ENCODE peak calls at places on chromosomes 7 and 10, in nine cellular contexts. J is GM19239; U is cardiac muscle cell; W is activated naive CD4-positive, alpha-beta T cell treated with anti-CD3 and anti-CD28 coated beads for 36 hours; Z is stimulated activated naive CD4-positive, alpha-beta T cell treated with Interleukin-2 at 50 U/mL for 16 hours; F is AG08395; C is stimulated activated CD4-positive, alpha-beta T cell treated with anti-CD3 and anti-CD28 coated beads, Interleukin-4, amount 100 ng/mL, for 4 hours; Q is NCI-H1092 treated with DMSO at 0.1 percent for 48 hours; K is MM.1S. Y is an unnamed sample.

GRCh38 chr7:108244110-108244509 is 113.9 kb upstream of the LAMB4 start:
- DNase-seq in F (no peak), Z (no peak), C (no peak), Q (no peak), J (no peak), U (no peak), W (no peak), K (no peak), Y (no peak)

GRCh38 chr10:67520924-67521520 is 175.0 kb downstream of the CTNNA3 start:
- DNase-seq in U (peak; percentile 70), W (peak; percentile 54), Q (peak; percentile 27), Z (no peak), J (no peak), K (peak; percentile 70), F (peak; percentile 28), C (no peak), Y (no peak)

GRCh38 chr7:18179058-18179457 is 151.4 kb upstream of the PRPS1L1 start:
- DNase-seq in F (no peak), Z (no peak), U (peak; percentile 24), Q (no peak), K (no peak), J (no peak), C (no peak), W (no peak), Y (no peak)

GRCh38 chr10:50577681-50578350 is 45.9 kb downstream of the SGMS1 start:
- DNase-seq in F (peak; percentile 10), W (peak; percentile 17), J (no peak), U (peak; percentile 76), Z (no peak), Q (peak; percentile 10), K (no peak), C (no peak), Y (no peak)

GRCh38 chr10:122551450-122551849 is 9.1 kb upstream of the DMBT1 start:
- DNase-seq in K (no peak), Z (peak; percentile 32), W (peak; percentile 77), J (no peak), F (no peak), C (peak; percentile 27), Q (no peak), U (no peak), Y (no peak)

GRCh38 chr7:130270947-130271790 is 4.5 kb downstream of the CPA2 start:
- DNase-seq in F (no peak), J (no peak), K (no peak), Z (no peak), C (no peak), W (no peak), Q (peak; percentile 54), U (no peak), Y (no peak)

GRCh38 chr7:44515595-44516268 is 25.3 kb upstream of the NUDCD3 start:
- DNase-seq in W (no peak), U (no peak), K (peak; percentile 11), J (no peak), Z (no peak), C (no peak), Q (no peak), F (no peak), Y (no peak)

GRCh38 chr10:4283841-4284610 is 499.0 kb upstream of the KLF6 start:
- DNase-seq in F (peak; percentile 66), Z (no peak), J (no peak), C (no peak), U (peak; percentile 56), K (no peak), Q (no peak), W (no peak), Y (peak; percentile 66)

GRCh38 chr7:3897430-3898385 is 596.7 kb downstream of the SDK1 start:
- DNase-seq in J (no peak), F (no peak), W (peak; percentile 67), C (peak; percentile 46), K (peak; percentile 41), U (peak; percentile 66), Q (peak; percentile 27), Z (peak; percentile 19), Y (no peak)

GRCh38 chr10:131257027-131257426 is 54.5 kb downstream of the TCERG1L start:
- DNase-seq in F (no peak), J (no peak), U (no peak), C (no peak), Z (no peak), W (no peak), Q (no peak), K (no peak), Y (no peak)

GRCh38 chr10:83166344-83166743 is 973.0 kb upstream of the GHITM start:
- DNase-seq in F (no peak), C (no peak), Q (no peak), W (no peak), J (no peak), U (no peak), K (peak; percentile 13), Z (no peak), Y (no peak)

GRCh38 chr7:93148135-93148534 is at the start of gene SAMD9L:
- DNase-seq in Z (no peak), F (peak; percentile 26), J (peak; percentile 22), W (no peak), K (peak; percentile 58), Q (no peak), U (peak; percentile 40), C (no peak), Y (no peak)

GRCh38 chr7:129376076-129376777 is 58.0 kb upstream of the STRIP2 start:
- DNase-seq in Z (peak; percentile 35), U (peak; percentile 31), Q (peak; percentile 55), C (peak; percentile 25), F (peak; percentile 17), W (peak; percentile 86), J (no peak), K (peak; percentile 76), Y (no peak)

GRCh38 chr7:16099302-16099832 is 322.0 kb downstream of the CRPPA start:
- DNase-seq in K (no peak), W (no peak), C (no peak), U (no peak), Z (no peak), J (no peak), F (no peak), Q (no peak), Y (no peak)

GRCh38 chr7:50101873-50102272 is 8.8 kb upstream of the ZPBP start:
- DNase-seq in C (no peak), U (no peak), J (no peak), Z (no peak), K (no peak), Q (no peak), F (no peak), W (no peak), Y (no peak)

GRCh38 chr10:108775911-108776475 is 1147.3 kb downstream of the XPNPEP1 start:
- DNase-seq in J (no peak), W (no peak), Z (no peak), K (no peak), Q (no peak), C (no peak), F (no peak), U (no peak), Y (no peak)

GRCh38 chr7:47285860-47286491 is 295.9 kb downstream of the TNS3 start:
- DNase-seq in U (peak; percentile 40), F (peak; percentile 83), J (no peak), Z (no peak), W (no peak), C (no peak), Q (no peak), K (no peak), Y (peak; percentile 55)

GRCh38 chr10:22723343-22723779 is 9.0 kb upstream of the PIP4K2A start:
- DNase-seq in Z (no peak), C (no peak), K (no peak), J (peak; percentile 30), U (no peak), W (no peak), F (no peak), Q (no peak), Y (no peak)

GRCh38 chr7:53050433-53050832 is 15.0 kb downstream of the POM121L12 start:
- DNase-seq in J (no peak), Q (no peak), U (no peak), K (no peak), C (no peak), W (no peak), Z (no peak), F (no peak), Y (no peak)

GRCh38 chr7:115008465-115009114 is 86.7 kb downstream of the MDFIC start:
- DNase-seq in Z (no peak), W (peak; percentile 18), J (no peak), C (peak; percentile 4), Q (no peak), K (peak; percentile 21), F (peak; percentile 59), U (peak; percentile 96), Y (peak; percentile 89)

GRCh38 chr7:767941-768729 is 41.1 kb upstream of the PRKAR1B start:
- DNase-seq in C (peak; percentile 43), Z (no peak), J (no peak), W (no peak), F (no peak), K (no peak), Q (peak; percentile 100), U (no peak), Y (peak; percentile 68)

GRCh38 chr10:35640474-35640873 is 1.6 kb downstream of the FZD8 start:
- DNase-seq in J (peak; percentile 65), Z (peak; percentile 23), F (peak; percentile 67), Q (peak; percentile 44), K (peak; percentile 69), C (no peak), U (peak; percentile 76), W (peak; percentile 25), Y (peak; percentile 70)

GRCh38 chr7:158369866-158370265 is 217.8 kb downstream of the PTPRN2 start:
- DNase-seq in W (no peak), C (no peak), F (no peak), Q (no peak), J (no peak), K (no peak), Z (no peak), U (no peak), Y (no peak)

GRCh38 chr7:155942226-155942950 is 130.1 kb upstream of the SHH start:
- DNase-seq in J (no peak), C (no peak), Z (no peak), U (no peak), K (no peak), W (no peak), Q (no peak), F (no peak), Y (no peak)

GRCh38 chr7:99278180-99278579 is 5.5 kb downstream of the MYH16 start:
- DNase-seq in J (no peak), C (no peak), K (no peak), W (no peak), Z (no peak), F (no peak), U (no peak), Q (no peak), Y (no peak)

GRCh38 chr10:74244097-74244685 is 93.2 kb downstream of the ADK start:
- DNase-seq in Z (no peak), K (peak; percentile 37), W (peak; percentile 38), Q (peak; percentile 5), F (no peak), J (no peak), C (no peak), U (peak; percentile 79), Y (no peak)

GRCh38 chr7:121960678-121961461 is 87.9 kb downstream of the PTPRZ1 start:
- DNase-seq in K (no peak), J (no peak), Q (no peak), U (peak; percentile 54), F (peak; percentile 80), C (no peak), Z (no peak), W (no peak), Y (no peak)

GRCh38 chr10:127441350-127442219 is 107.5 kb upstream of the NPS start:
- DNase-seq in W (no peak), C (no peak), K (no peak), Q (no peak), Z (no peak), U (no peak), F (no peak), J (no peak), Y (no peak)

GRCh38 chr10:99595770-99596465 is 24.3 kb downstream of the SLC25A28 start:
- DNase-seq in C (no peak), Z (no peak), K (no peak), Q (no peak), U (no peak), J (no peak), F (peak; percentile 10), W (no peak), Y (no peak)

GRCh38 chr10:15237351-15237750 is 68.9 kb upstream of the NMT2 start:
- DNase-seq in K (no peak), W (no peak), J (no peak), Z (no peak), F (peak; percentile 77), U (peak; percentile 68), C (no peak), Q (no peak), Y (peak; percentile 76)

GRCh38 chr7:22094413-22095304 is 149.0 kb upstream of the CDCA7L start:
- DNase-seq in Q (no peak), U (peak; percentile 17), W (no peak), F (peak; percentile 92), C (no peak), Z (no peak), J (no peak), K (peak; percentile 45), Y (no peak)